ENCODE peak calls at places on chromosomes 3 and 15, in four cellular contexts. One of them, this sample, is unnamed.

GRCh38 chr3:133570139-133570936 is 3.1 kb upstream of the CDV3 start:
- DNase-seq in AG04450: no peak
- DNase-seq in heart right ventricle: peak
- DNase-seq in endodermal cell: no peak
- DNase-seq in this sample: no peak

GRCh38 chr15:71480566-71480965 is 329.8 kb upstream of the NR2E3 start:
- DNase-seq in AG04450: no peak
- DNase-seq in heart right ventricle: no peak
- DNase-seq in endodermal cell: no peak
- DNase-seq in this sample: no peak

GRCh38 chr15:40932625-40933519 is 3.7 kb downstream of the DLL4 start:
- DNase-seq in AG04450: no peak
- DNase-seq in heart right ventricle: no peak
- DNase-seq in endodermal cell: no peak
- DNase-seq in this sample: no peak

GRCh38 chr3:153221748-153222162 is 59.7 kb downstream of the RAP2B start:
- DNase-seq in AG04450: peak
- DNase-seq in heart right ventricle: peak
- DNase-seq in endodermal cell: peak
- DNase-seq in this sample: no peak

GRCh38 chr15:38300395-38300794 is 47.8 kb downstream of the SPRED1 start:
- DNase-seq in AG04450: no peak
- DNase-seq in heart right ventricle: no peak
- DNase-seq in endodermal cell: no peak
- DNase-seq in this sample: no peak

GRCh38 chr3:30349507-30349906 is 256.9 kb upstream of the TGFBR2 start:
- DNase-seq in AG04450: no peak
- DNase-seq in heart right ventricle: peak
- DNase-seq in endodermal cell: no peak
- DNase-seq in this sample: no peak

GRCh38 chr3:183828538-183828870 is 3.1 kb upstream of the MAP6D1 start:
- DNase-seq in AG04450: no peak
- DNase-seq in heart right ventricle: no peak
- DNase-seq in endodermal cell: no peak
- DNase-seq in this sample: no peak

GRCh38 chr3:183529717-183530116 is 25.8 kb downstream of the KLHL6 start:
- DNase-seq in AG04450: no peak
- DNase-seq in heart right ventricle: no peak
- DNase-seq in endodermal cell: no peak
- DNase-seq in this sample: no peak

GRCh38 chr3:160312014-160312624 is 86.9 kb downstream of the C3orf80 start:
- DNase-seq in AG04450: no peak
- DNase-seq in heart right ventricle: no peak
- DNase-seq in endodermal cell: no peak
- DNase-seq in this sample: no peak

GRCh38 chr3:11653298-11654055 is 9.8 kb upstream of the VGLL4 start:
- DNase-seq in AG04450: no peak
- DNase-seq in heart right ventricle: no peak
- DNase-seq in endodermal cell: peak
- DNase-seq in this sample: no peak

GRCh38 chr3:155001289-155002007 is 78.7 kb upstream of the MME start:
- DNase-seq in AG04450: no peak
- DNase-seq in heart right ventricle: no peak
- DNase-seq in endodermal cell: no peak
- DNase-seq in this sample: no peak

GRCh38 chr15:25092661-25093060 is 137.9 kb downstream of the SNRPN start:
- DNase-seq in AG04450: no peak
- DNase-seq in heart right ventricle: no peak
- DNase-seq in endodermal cell: peak
- DNase-seq in this sample: no peak

GRCh38 chr3:152151216-152151874 is 117.4 kb upstream of the MBNL1 start:
- DNase-seq in AG04450: no peak
- DNase-seq in heart right ventricle: no peak
- DNase-seq in endodermal cell: peak
- DNase-seq in this sample: no peak

GRCh38 chr15:82571722-82572222 is 31.5 kb upstream of the RPS17 start:
- DNase-seq in AG04450: peak
- DNase-seq in heart right ventricle: peak
- DNase-seq in endodermal cell: peak
- DNase-seq in this sample: peak

GRCh38 chr15:45435124-45435903 is 57.0 kb upstream of the GATM start:
- DNase-seq in AG04450: no peak
- DNase-seq in heart right ventricle: no peak
- DNase-seq in endodermal cell: no peak
- DNase-seq in this sample: no peak

GRCh38 chr15:88397506-88397905 is 69.7 kb downstream of the MRPL46 start:
- DNase-seq in AG04450: no peak
- DNase-seq in heart right ventricle: no peak
- DNase-seq in endodermal cell: no peak
- DNase-seq in this sample: no peak

GRCh38 chr3:30644615-30645014 is 38.2 kb downstream of the TGFBR2 start:
- DNase-seq in AG04450: peak
- DNase-seq in heart right ventricle: peak
- DNase-seq in endodermal cell: no peak
- DNase-seq in this sample: no peak

GRCh38 chr3:119013951-119014350 is 20.7 kb downstream of the IGSF11 start:
- DNase-seq in AG04450: no peak
- DNase-seq in heart right ventricle: no peak
- DNase-seq in endodermal cell: no peak
- DNase-seq in this sample: no peak

GRCh38 chr3:107847791-107848190 is 243.0 kb downstream of the CD47 start:
- DNase-seq in AG04450: no peak
- DNase-seq in heart right ventricle: no peak
- DNase-seq in endodermal cell: no peak
- DNase-seq in this sample: no peak

GRCh38 chr3:30289324-30289723 is 317.1 kb upstream of the TGFBR2 start:
- DNase-seq in AG04450: no peak
- DNase-seq in heart right ventricle: no peak
- DNase-seq in endodermal cell: no peak
- DNase-seq in this sample: no peak

GRCh38 chr3:24046214-24046613 is 101.1 kb downstream of the NR1D2 start:
- DNase-seq in AG04450: no peak
- DNase-seq in heart right ventricle: no peak
- DNase-seq in endodermal cell: no peak
- DNase-seq in this sample: no peak

GRCh38 chr3:175737646-175738572 is 878.8 kb downstream of the NAALADL2 start:
- DNase-seq in AG04450: no peak
- DNase-seq in heart right ventricle: no peak
- DNase-seq in endodermal cell: no peak
- DNase-seq in this sample: no peak

GRCh38 chr3:69809076-69809835 is 70.0 kb downstream of the MITF start:
- DNase-seq in AG04450: no peak
- DNase-seq in heart right ventricle: no peak
- DNase-seq in endodermal cell: no peak
- DNase-seq in this sample: no peak

GRCh38 chr3:124972457-124972856 is 37.9 kb upstream of the MUC13 start:
- DNase-seq in AG04450: no peak
- DNase-seq in heart right ventricle: no peak
- DNase-seq in endodermal cell: no peak
- DNase-seq in this sample: no peak

GRCh38 chr3:113983544-113983943 is 35.7 kb downstream of the ZDHHC23 start:
- DNase-seq in AG04450: no peak
- DNase-seq in heart right ventricle: no peak
- DNase-seq in endodermal cell: no peak
- DNase-seq in this sample: no peak

GRCh38 chr3:136731274-136731884 is 20.8 kb downstream of the STAG1 start:
- DNase-seq in AG04450: no peak
- DNase-seq in heart right ventricle: no peak
- DNase-seq in endodermal cell: no peak
- DNase-seq in this sample: no peak

GRCh38 chr15:58545307-58546065 is 113.7 kb downstream of the LIPC start:
- DNase-seq in AG04450: no peak
- DNase-seq in heart right ventricle: no peak
- DNase-seq in endodermal cell: peak
- DNase-seq in this sample: no peak

GRCh38 chr3:176759815-176760506 is 437.3 kb downstream of the TBL1XR1 start:
- DNase-seq in AG04450: no peak
- DNase-seq in heart right ventricle: no peak
- DNase-seq in endodermal cell: no peak
- DNase-seq in this sample: no peak

GRCh38 chr3:62051506-62051905 is 321.8 kb downstream of the FEZF2 start:
- DNase-seq in AG04450: no peak
- DNase-seq in heart right ventricle: no peak
- DNase-seq in endodermal cell: peak
- DNase-seq in this sample: no peak

GRCh38 chr3:176554791-176555330 is 642.4 kb downstream of the TBL1XR1 start:
- DNase-seq in AG04450: no peak
- DNase-seq in heart right ventricle: no peak
- DNase-seq in endodermal cell: no peak
- DNase-seq in this sample: no peak

GRCh38 chr3:76415384-76415783 is 624.5 kb upstream of the ROBO2 start:
- DNase-seq in AG04450: no peak
- DNase-seq in heart right ventricle: no peak
- DNase-seq in endodermal cell: no peak
- DNase-seq in this sample: no peak

GRCh38 chr15:30923429-30923828 is 19.7 kb downstream of the FAN1 start:
- DNase-seq in AG04450: no peak
- DNase-seq in heart right ventricle: peak
- DNase-seq in endodermal cell: no peak
- DNase-seq in this sample: peak

GRCh38 chr15:30921106-30921505 is 17.4 kb downstream of the FAN1 start:
- DNase-seq in AG04450: no peak
- DNase-seq in heart right ventricle: no peak
- DNase-seq in endodermal cell: no peak
- DNase-seq in this sample: no peak

GRCh38 chr15:30922469-30923311 is 19.0 kb downstream of the FAN1 start:
- DNase-seq in AG04450: no peak
- DNase-seq in heart right ventricle: no peak
- DNase-seq in endodermal cell: peak
- DNase-seq in this sample: peak

GRCh38 chr15:30919877-30920550 is 16.3 kb downstream of the FAN1 start:
- DNase-seq in AG04450: no peak
- DNase-seq in heart right ventricle: no peak
- DNase-seq in endodermal cell: no peak
- DNase-seq in this sample: no peak

DNA sequence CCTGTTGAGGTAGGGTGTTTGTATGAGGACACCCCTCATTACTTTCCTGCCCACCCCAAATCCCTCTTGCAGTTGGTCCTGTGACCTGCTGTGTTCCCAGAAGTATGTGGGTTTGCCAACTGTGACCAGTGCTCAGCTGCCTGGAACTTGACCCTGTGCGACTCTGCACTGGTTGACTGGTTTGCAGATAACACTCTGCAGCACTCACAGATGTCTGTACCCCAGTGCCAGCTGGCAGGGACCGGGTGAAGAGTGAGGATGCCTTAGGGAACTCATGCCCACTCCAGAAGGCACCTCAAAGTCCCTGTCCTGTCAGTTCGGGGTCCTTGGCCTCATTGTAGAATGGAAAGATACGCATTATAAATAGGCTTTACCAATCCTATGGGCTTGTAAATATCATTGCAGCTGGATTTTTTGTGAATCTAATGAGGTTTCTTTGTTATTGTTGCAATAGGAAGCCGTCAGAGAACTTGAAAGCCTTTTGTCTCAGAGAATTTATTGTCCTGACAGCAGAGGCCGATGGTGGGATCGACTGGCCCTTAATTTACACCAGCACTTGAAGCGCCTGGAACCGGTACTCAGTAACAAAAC is 18.2 kb downstream of the FAN1 start:
- DNase-seq in AG04450: no peak
- DNase-seq in heart right ventricle: peak
- DNase-seq in endodermal cell: peak
- DNase-seq in this sample: peak
- H3K27ac ChIP-seq in AG04450: no peak
- H3K27ac ChIP-seq in heart right ventricle: no peak
- H3K27ac ChIP-seq in endodermal cell: peak
- H3K27ac ChIP-seq in this sample: peak

GRCh38 chr3:142889263-142890014 is 556 bp upstream of the PCOLCE2 start:
- DNase-seq in AG04450: no peak
- DNase-seq in heart right ventricle: no peak
- DNase-seq in endodermal cell: no peak
- DNase-seq in this sample: no peak

GRCh38 chr3:142886021-142886420 is 2.9 kb downstream of the PCOLCE2 start:
- DNase-seq in AG04450: no peak
- DNase-seq in heart right ventricle: no peak
- DNase-seq in endodermal cell: no peak
- DNase-seq in this sample: no peak

GRCh38 chr3:142886938-142887337 is 1.9 kb downstream of the PCOLCE2 start:
- DNase-seq in AG04450: no peak
- DNase-seq in heart right ventricle: no peak
- DNase-seq in endodermal cell: no peak
- DNase-seq in this sample: no peak

GRCh38 chr3:142888484-142889262 is at the start of gene PCOLCE2:
- DNase-seq in AG04450: no peak
- DNase-seq in heart right ventricle: no peak
- DNase-seq in endodermal cell: peak
- DNase-seq in this sample: no peak

DNA sequence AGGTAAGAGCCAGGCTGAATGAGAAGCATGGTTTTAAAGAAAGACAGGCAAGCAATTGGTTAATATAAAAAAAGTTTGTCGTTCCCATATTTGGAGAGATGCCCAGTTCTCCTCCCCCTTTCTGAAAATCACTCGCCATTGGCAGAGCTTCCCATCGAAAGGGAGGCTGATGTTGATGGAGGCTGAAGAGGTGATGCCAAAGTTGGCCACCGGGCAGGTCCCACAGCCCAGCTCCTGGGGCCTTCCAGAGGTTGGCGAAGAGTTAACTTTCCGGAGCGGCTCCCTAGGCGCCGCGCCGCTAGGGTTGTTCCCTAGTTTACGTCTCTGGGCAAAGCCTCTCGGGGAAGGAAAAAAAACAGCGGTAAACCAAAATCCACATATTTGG is 792 bp downstream of the PCOLCE2 start:
- DNase-seq in AG04450: no peak
- DNase-seq in heart right ventricle: peak
- DNase-seq in endodermal cell: no peak
- DNase-seq in this sample: no peak
- TF ChIP-seq CTCF in AG04450: no peak
- TF ChIP-seq CTCF in heart right ventricle: no peak
- TF ChIP-seq CTCF in endodermal cell: peak
- TF ChIP-seq CTCF in this sample: no peak

GRCh38 chr15:64507845-64508244 is 47.5 kb downstream of the ZNF609 start:
- DNase-seq in AG04450: no peak
- DNase-seq in heart right ventricle: no peak
- DNase-seq in endodermal cell: no peak
- DNase-seq in this sample: no peak
- H3K27ac ChIP-seq in AG04450: no peak
- H3K27ac ChIP-seq in heart right ventricle: peak
- H3K27ac ChIP-seq in endodermal cell: peak
- H3K27ac ChIP-seq in this sample: peak

GRCh38 chr15:63473007-63473748 is 31.2 kb upstream of the USP3 start:
- DNase-seq in AG04450: no peak
- DNase-seq in heart right ventricle: no peak
- DNase-seq in endodermal cell: no peak
- DNase-seq in this sample: no peak

GRCh38 chr15:63474810-63475316 is 29.5 kb upstream of the USP3 start:
- DNase-seq in AG04450: no peak
- DNase-seq in heart right ventricle: no peak
- DNase-seq in endodermal cell: peak
- DNase-seq in this sample: no peak

GRCh38 chr15:63473749-63473998 is 30.7 kb upstream of the USP3 start:
- DNase-seq in AG04450: no peak
- DNase-seq in heart right ventricle: no peak
- DNase-seq in endodermal cell: no peak
- DNase-seq in this sample: no peak

GRCh38 chr15:63475670-63476069 is 28.7 kb upstream of the USP3 start:
- DNase-seq in AG04450: no peak
- DNase-seq in heart right ventricle: no peak
- DNase-seq in endodermal cell: no peak
- DNase-seq in this sample: no peak

GRCh38 chr15:63473999-63474809 is 30.2 kb upstream of the USP3 start:
- DNase-seq in AG04450: peak
- DNase-seq in heart right ventricle: no peak
- DNase-seq in endodermal cell: peak
- DNase-seq in this sample: no peak
- TF ChIP-seq CTCF in AG04450: no peak
- TF ChIP-seq CTCF in heart right ventricle: no peak
- TF ChIP-seq CTCF in endodermal cell: no peak
- TF ChIP-seq CTCF in this sample: no peak

This sample was measured in dorsolateral prefrontal cortex.